ENCODE peak calls at places on chromosomes 5 and 9, in four cellular contexts. M is iris pigment epithelial cell, V is neural crest cell, E is astrocyte of the cerebellum. B is an unnamed sample.

GRCh38 chr9:78592866-78593265 is 295.9 kb downstream of the PSAT1 start:
- DNase-seq in M (peak), V (no peak), E (no peak), B (no peak)

GRCh38 chr5:57575839-57576238 is 93.2 kb upstream of the ACTBL2 start:
- DNase-seq in M (no peak), V (no peak), E (no peak), B (peak)

GRCh38 chr9:130785053-130785452 is 50.0 kb upstream of the ABL1 start:
- DNase-seq in M (no peak), V (no peak), E (no peak), B (no peak)

GRCh38 chr5:168219515-168220410 is 71.7 kb upstream of the WWC1 start:
- DNase-seq in M (peak), V (peak), E (peak), B (peak)

GRCh38 chr5:15797116-15797515 is 297.1 kb downstream of the FBXL7 start:
- DNase-seq in M (no peak), V (no peak), E (no peak), B (no peak)

GRCh38 chr9:133727876-133728441 is 10.2 kb downstream of the SARDH start:
- DNase-seq in M (no peak), V (no peak), E (no peak), B (no peak)

GRCh38 chr5:66136053-66136452 is 8.0 kb upstream of the SREK1 start:
- DNase-seq in M (no peak), V (no peak), E (no peak), B (no peak)

GRCh38 chr5:113378081-113378480 is 56.7 kb downstream of the TSSK1B start:
- DNase-seq in M (peak), V (no peak), E (no peak), B (no peak)

GRCh38 chr5:148179234-148179824 is 11.0 kb downstream of the SPINK14 start:
- DNase-seq in M (peak), V (no peak), E (peak), B (peak)

GRCh38 chr5:132489871-132490483 is 596 bp downstream of the IRF1 start:
- DNase-seq in M (peak), V (no peak), E (no peak), B (peak)

GRCh38 chr5:104370523-104370922 is 807.9 kb upstream of the NUDT12 start:
- DNase-seq in M (peak), V (no peak), E (no peak), B (no peak)

GRCh38 chr9:121745396-121745695 is 93.9 kb downstream of the DAB2IP start:
- DNase-seq in M (no peak), V (no peak), E (no peak), B (no peak)

GRCh38 chr5:133249593-133249992 is 197.8 kb downstream of the HSPA4 start:
- DNase-seq in M (no peak), V (no peak), E (no peak), B (no peak)

GRCh38 chr5:157761690-157762611 is 18.4 kb downstream of the LSM11 start:
- DNase-seq in M (peak), V (peak), E (peak), B (peak)

GRCh38 chr5:22391956-22392355 is 461.2 kb downstream of the CDH12 start:
- DNase-seq in M (no peak), V (no peak), E (no peak), B (no peak)

GRCh38 chr5:23025604-23026003 is 172.5 kb upstream of the CDH12 start:
- DNase-seq in M (no peak), V (no peak), E (no peak), B (no peak)

GRCh38 chr5:139895647-139896046 is 100.0 kb downstream of the PSD2 start:
- DNase-seq in M (no peak), V (no peak), E (no peak), B (no peak)

GRCh38 chr9:75238311-75238976 is 150.1 kb downstream of the OSTF1 start:
- DNase-seq in M (peak), V (peak), E (peak), B (peak)

GRCh38 chr9:119453490-119453911 is 84.3 kb upstream of the BRINP1 start:
- DNase-seq in M (no peak), V (no peak), E (no peak), B (no peak)

GRCh38 chr9:35740243-35740642 is 7.8 kb downstream of the CREB3 start:
- DNase-seq in M (no peak), V (no peak), E (no peak), B (no peak)

GRCh38 chr5:151825445-151825844 is 53.7 kb downstream of the G3BP1 start:
- DNase-seq in M (peak), V (peak), E (peak), B (peak)

GRCh38 chr5:168851902-168852321 is 272.7 kb upstream of the PANK3 start:
- DNase-seq in M (peak), V (no peak), E (peak), B (peak)

GRCh38 chr5:1295650-1296037 is 776 bp upstream of the TERT start:
- DNase-seq in M (no peak), V (no peak), E (no peak), B (no peak)

GRCh38 chr9:131885144-131885609 is 145.3 kb upstream of the RAPGEF1 start:
- DNase-seq in M (no peak), V (no peak), E (no peak), B (no peak)

GRCh38 chr5:139100825-139101224 is 97.3 kb downstream of the SIL1 start:
- DNase-seq in M (peak), V (no peak), E (no peak), B (no peak)

GRCh38 chr5:59041355-59041754 is 458.5 kb downstream of the RAB3C start:
- DNase-seq in M (no peak), V (no peak), E (no peak), B (no peak)

GRCh38 chr5:137564475-137564961 is 65.4 kb upstream of the SPOCK1 start:
- DNase-seq in M (no peak), V (no peak), E (no peak), B (no peak)

GRCh38 chr5:110940136-110940535 is 131.4 kb upstream of the TSLP start:
- DNase-seq in M (peak), V (no peak), E (no peak), B (no peak)

GRCh38 chr5:75640395-75640794 is 29.1 kb downstream of the ANKDD1B start:
- DNase-seq in M (peak), V (no peak), E (peak), B (no peak)

GRCh38 chr5:32276173-32276853 is 36.4 kb downstream of the MTMR12 start:
- DNase-seq in M (peak), V (no peak), E (no peak), B (no peak)

B was measured in T47D.